ENCODE peak calls at places on chromosomes 11 and 22, in six cellular contexts. Y is MM.1S, G is fibroblast of lung, Q is aorta, N is IMR-90, H is brain microvascular endothelial cell. I is an unnamed sample.

GRCh38 chr11:12410006-12410728 is 32.8 kb downstream of the PARVA start:
- DNase-seq in Y (no peak), G (peak; percentile 68), Q (no peak), N (peak; percentile 51), H (no peak), I (no peak)

GRCh38 chr11:16280256-16280682 is 76.1 kb downstream of the SOX6 start:
- DNase-seq in Y (no peak), G (peak; percentile 19), Q (no peak), N (no peak), H (no peak), I (no peak)

GRCh38 chr11:46534713-46535112 is 59.1 kb downstream of the AMBRA1 start:
- DNase-seq in Y (no peak), G (no peak), Q (no peak), N (no peak), H (no peak), I (no peak)

GRCh38 chr22:48394787-48395620 is 1432.7 kb downstream of the BRD1 start:
- DNase-seq in Y (no peak), G (no peak), Q (peak; percentile 61), N (no peak), H (no peak), I (no peak)

GRCh38 chr11:82225930-82226329 is 507.7 kb downstream of the FAM181B start:
- DNase-seq in Y (peak; percentile 9), G (no peak), Q (no peak), N (no peak), H (no peak), I (no peak)

GRCh38 chr11:59719556-59719955 is 5.9 kb upstream of the OR10V1 start:
- DNase-seq in Y (no peak), G (no peak), Q (no peak), N (no peak), H (no peak), I (no peak)

GRCh38 chr11:60891103-60891741 is 15.2 kb downstream of the PRPF19 start:
- DNase-seq in Y (no peak), G (peak; percentile 35), Q (no peak), N (peak; percentile 23), H (peak; percentile 59), I (no peak)

GRCh38 chr11:33701831-33702230 is 1.2 kb upstream of the C11orf91 start:
- DNase-seq in Y (no peak), G (peak; percentile 76), Q (no peak), N (peak; percentile 92), H (peak; percentile 87), I (no peak)

GRCh38 chr11:95849087-95849825 is 59.0 kb downstream of the CEP57 start:
- DNase-seq in Y (peak; percentile 42), G (peak; percentile 84), Q (no peak), N (peak; percentile 82), H (peak; percentile 79), I (no peak)

GRCh38 chr11:62456630-62457029 is 37.8 kb downstream of the SCGB1A1 start:
- DNase-seq in Y (no peak), G (no peak), Q (no peak), N (no peak), H (no peak), I (no peak)

GRCh38 chr22:27624042-27624441 is 177.5 kb downstream of the MN1 start:
- DNase-seq in Y (no peak), G (no peak), Q (no peak), N (no peak), H (no peak), I (no peak)

GRCh38 chr11:23944939-23945338 is 551.9 kb upstream of the LUZP2 start:
- DNase-seq in Y (no peak), G (no peak), Q (no peak), N (no peak), H (no peak), I (no peak)

GRCh38 chr22:21001601-21002325 is at the start of gene THAP7:
- DNase-seq in Y (peak; percentile 97), G (peak; percentile 93), Q (peak; percentile 100), N (peak; percentile 93), H (peak; percentile 94), I (peak; percentile 92)

GRCh38 chr11:10261821-10262220 is 32.2 kb downstream of the SBF2 start:
- DNase-seq in Y (no peak), G (peak; percentile 17), Q (no peak), N (peak; percentile 61), H (no peak), I (no peak)

GRCh38 chr11:103953797-103954495 is 82.5 kb upstream of the DDI1 start:
- DNase-seq in Y (no peak), G (no peak), Q (no peak), N (no peak), H (no peak), I (no peak)

GRCh38 chr11:66841861-66842260 is 1.4 kb upstream of the RCE1 start:
- DNase-seq in Y (no peak), G (no peak), Q (no peak), N (no peak), H (no peak), I (no peak)

GRCh38 chr11:75195164-75195962 is 44.5 kb downstream of the SLCO2B1 start:
- DNase-seq in Y (no peak), G (peak; percentile 0), Q (peak; percentile 81), N (no peak), H (no peak), I (no peak)

GRCh38 chr11:75193271-75193670 is 42.4 kb downstream of the SLCO2B1 start:
- DNase-seq in Y (no peak), G (no peak), Q (no peak), N (no peak), H (no peak), I (no peak)

GRCh38 chr11:75193711-75194110 is 42.8 kb downstream of the SLCO2B1 start:
- DNase-seq in Y (no peak), G (no peak), Q (no peak), N (no peak), H (no peak), I (no peak)

GRCh38 chr11:75196426-75196825 is 44.1 kb upstream of the TPBGL start:
- DNase-seq in Y (no peak), G (no peak), Q (no peak), N (no peak), H (no peak), I (no peak)

DNA sequence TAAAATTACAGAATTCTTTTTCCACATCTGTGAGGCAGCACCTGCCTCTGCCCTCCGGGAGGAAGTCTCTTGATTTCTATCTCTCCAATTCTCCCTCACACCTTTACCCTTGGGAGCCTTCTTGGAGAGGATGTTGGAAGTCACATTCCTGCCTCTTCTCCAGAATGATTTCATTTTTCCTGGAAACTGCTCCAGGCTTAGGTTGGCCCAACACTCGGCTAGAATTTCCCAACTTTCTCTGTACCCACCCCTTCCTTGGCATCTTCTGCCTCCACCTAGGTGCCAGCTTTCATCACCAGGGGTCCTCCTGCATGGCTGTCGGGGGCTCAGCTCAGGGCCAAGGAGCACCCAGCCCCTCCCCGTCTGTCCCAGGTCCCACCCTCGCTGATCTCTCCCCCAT is 43.2 kb downstream of the SLCO2B1 start:
- DNase-seq in Y (no peak), G (no peak), Q (no peak), N (no peak), H (no peak), I (no peak)
- H3K27me3 ChIP-seq in Y (peaks cover 4% of the 10 kb centered on the region), G (peaks cover 9% of the 10 kb centered on the region), Q (no peaks in the 10 kb centered on the region), N (peaks cover 66% of the 10 kb centered on the region), H (no peaks in the 10 kb centered on the region), I (peaks cover 46% of the 10 kb centered on the region)

DNA sequence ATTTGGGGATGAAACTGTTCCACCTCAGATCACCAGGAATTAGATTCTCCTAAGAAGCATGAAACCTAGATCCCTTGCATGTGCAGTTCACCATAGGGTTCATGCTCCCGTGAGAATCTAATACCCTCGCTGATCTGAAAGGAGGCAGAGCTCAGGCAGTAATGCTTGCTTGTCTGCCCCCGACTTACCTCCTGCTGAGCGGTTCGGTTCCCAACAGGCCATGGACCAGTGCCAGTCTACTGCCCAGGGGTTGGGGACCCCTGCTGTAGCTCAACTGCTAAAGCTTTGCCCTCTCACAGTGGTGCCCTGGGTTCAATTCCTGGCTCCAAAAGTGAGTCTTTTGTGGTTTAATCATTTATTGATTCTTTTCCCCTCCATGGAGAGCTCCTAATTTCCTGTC is 3.4 kb downstream of the JAML start:
- DNase-seq in Y (no peak), G (no peak), Q (no peak), N (no peak), H (no peak), I (no peak)
- H3K4me3 ChIP-seq in Y (no peak overlapping the region), G (no peak overlapping the region), Q (no peak overlapping the region), N (no peak overlapping the region), H (no peak overlapping the region), I (no peak overlapping the region)

GRCh38 chr11:75246006-75246672 is 5.6 kb downstream of the TPBGL start:
- DNase-seq in Y (no peak), G (no peak), Q (peak; percentile 48), N (no peak), H (no peak), I (no peak)

GRCh38 chr11:75246673-75247350 is 6.2 kb downstream of the TPBGL start:
- DNase-seq in Y (no peak), G (no peak), Q (peak; percentile 51), N (no peak), H (no peak), I (no peak)

GRCh38 chr11:75242722-75243600 is 2.4 kb downstream of the TPBGL start:
- DNase-seq in Y (no peak), G (no peak), Q (peak; percentile 52), N (no peak), H (no peak), I (no peak)

GRCh38 chr11:75244052-75244814 is 3.7 kb downstream of the TPBGL start:
- DNase-seq in Y (no peak), G (no peak), Q (peak; percentile 51), N (no peak), H (no peak), I (no peak)

DNA sequence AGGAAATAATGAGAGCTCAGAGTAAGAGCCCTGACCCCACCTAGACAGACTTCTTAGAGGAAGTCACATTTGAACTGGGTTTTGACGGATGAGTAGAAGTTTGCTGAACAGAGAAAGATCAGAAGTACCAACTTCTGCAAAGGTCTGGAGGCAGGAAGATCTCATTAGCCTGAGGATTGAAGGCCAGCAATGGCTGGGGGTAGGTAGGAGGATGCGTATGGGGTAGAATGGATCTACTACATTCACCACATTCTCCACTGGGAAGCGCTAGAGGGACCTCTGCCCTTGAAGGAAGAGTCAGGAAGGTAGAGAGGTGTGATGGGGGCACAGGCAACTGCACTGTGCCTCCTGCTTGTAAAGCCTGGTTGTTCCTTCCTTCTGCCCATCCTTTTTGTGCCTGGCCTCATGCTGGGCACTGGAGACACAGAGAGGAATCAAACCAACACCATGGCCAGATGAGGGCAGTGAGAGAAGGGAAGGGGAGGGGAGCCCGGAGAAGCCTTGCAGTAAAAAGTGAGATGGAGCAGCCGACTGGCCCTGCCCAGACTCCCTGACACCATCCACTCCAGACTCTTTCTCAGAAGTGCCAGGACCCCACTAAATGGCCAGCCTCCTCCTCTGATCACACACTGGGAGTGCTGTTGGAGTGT is 4.9 kb downstream of the TPBGL start:
- DNase-seq in Y (no peak), G (no peak), Q (no peak), N (no peak), H (no peak), I (no peak)
- H3K27me3 ChIP-seq in Y (peaks cover 33% of the 10 kb centered on the region), G (peaks cover 24% of the 10 kb centered on the region), Q (no peaks in the 10 kb centered on the region), N (peaks cover 65% of the 10 kb centered on the region), H (peaks cover 13% of the 10 kb centered on the region), I (peaks cover 50% of the 10 kb centered on the region)

GRCh38 chr11:115624065-115624464 is 119.8 kb upstream of the CADM1 start:
- DNase-seq in Y (no peak), G (no peak), Q (no peak), N (no peak), H (no peak), I (no peak)

GRCh38 chr11:115618428-115618827 is 114.2 kb upstream of the CADM1 start:
- DNase-seq in Y (no peak), G (peak; percentile 42), Q (no peak), N (peak; percentile 36), H (no peak), I (no peak)

GRCh38 chr11:115627071-115627470 is 122.9 kb upstream of the CADM1 start:
- DNase-seq in Y (no peak), G (no peak), Q (no peak), N (no peak), H (no peak), I (no peak)

GRCh38 chr11:115626414-115626813 is 122.2 kb upstream of the CADM1 start:
- DNase-seq in Y (no peak), G (peak; percentile 71), Q (no peak), N (no peak), H (no peak), I (no peak)

GRCh38 chr11:115623021-115623451 is 118.8 kb upstream of the CADM1 start:
- DNase-seq in Y (no peak), G (peak; percentile 99), Q (peak; percentile 91), N (peak; percentile 100), H (peak; percentile 91), I (peak; percentile 97)
- H3K4me3 ChIP-seq in Y (no peak overlapping the region), G (no peak overlapping the region), Q (no peak overlapping the region), N (no peak overlapping the region), H (no peak overlapping the region), I (no peak overlapping the region)